ENCODE peak calls at places on chromosome 6, in ten cellular contexts. W is tibial artery, N is spleen, Z is hepatocyte, Q is suprapubic skin, I is MM.1S, P is fibroblast of lung, O is endodermal cell, X is body of pancreas, S is cardiac muscle cell. K is an unnamed sample.

GRCh38 chr6:139932671-139933070 is 558.2 kb upstream of the CITED2 start:
- DNase-seq in I (no peak), S (no peak), X (no peak), P (peak; percentile 60), Z (no peak), Q (no peak), N (no peak), O (no peak), W (no peak), K (no peak)

GRCh38 chr6:37426945-37427510 is 6.0 kb upstream of the CMTR1 start:
- DNase-seq in N (no peak), Z (peak; percentile 6), W (no peak), X (no peak), Q (no peak), O (no peak), S (no peak), I (no peak), P (no peak), K (no peak)

GRCh38 chr6:128532110-128532509 is 11.7 kb upstream of the PTPRK start:
- DNase-seq in X (no peak), O (no peak), Q (no peak), P (no peak), I (no peak), N (no peak), Z (no peak), W (no peak), S (no peak), K (no peak)

GRCh38 chr6:27332692-27333641 is 20.9 kb upstream of the POM121L2 start:
- DNase-seq in X (peak; percentile 17), S (peak; percentile 50), N (no peak), Z (peak; percentile 71), W (no peak), Q (no peak), P (peak; percentile 72), I (no peak), O (peak; percentile 87), K (no peak)

GRCh38 chr6:165769401-165769800 is 106.4 kb upstream of the PDE10A start:
- DNase-seq in O (no peak), S (no peak), N (no peak), I (no peak), W (no peak), P (no peak), Z (no peak), Q (no peak), X (no peak), K (no peak)

GRCh38 chr6:160767019-160767646 is 65.1 kb downstream of the PLG start:
- DNase-seq in P (peak; percentile 48), I (peak; percentile 65), Z (peak; percentile 90), X (peak; percentile 80), Q (peak; percentile 80), N (peak; percentile 80), O (peak; percentile 94), W (peak; percentile 71), S (peak; percentile 84), K (peak; percentile 76)

GRCh38 chr6:4698901-4699659 is 77.1 kb upstream of the CDYL start:
- DNase-seq in O (no peak), P (peak; percentile 59), N (no peak), Q (no peak), X (no peak), I (no peak), Z (no peak), S (no peak), W (no peak), K (no peak)

GRCh38 chr6:32664827-32665362 is 1.6 kb downstream of the HLA-DQB1 start:
- DNase-seq in W (no peak), S (peak; percentile 41), O (peak; percentile 71), Q (no peak), P (no peak), Z (no peak), N (no peak), X (no peak), I (no peak), K (no peak)

GRCh38 chr6:88165877-88166492 is at the start of gene CNR1:
- DNase-seq in N (peak; percentile 87), Z (peak; percentile 79), Q (no peak), O (peak; percentile 84), P (peak; percentile 39), S (peak; percentile 68), W (peak; percentile 88), I (peak; percentile 53), X (peak; percentile 23), K (no peak)

GRCh38 chr6:35302604-35303218 is 5.1 kb downstream of the DEF6 start:
- DNase-seq in W (peak; percentile 67), S (peak; percentile 46), P (peak; percentile 12), Z (peak; percentile 50), I (peak; percentile 94), Q (no peak), O (peak; percentile 89), X (peak; percentile 53), N (peak; percentile 94), K (no peak)

GRCh38 chr6:106860940-106861339 is 113.6 kb downstream of the CD24 start:
- DNase-seq in Q (no peak), I (no peak), Z (no peak), P (no peak), N (no peak), X (no peak), W (no peak), S (no peak), O (no peak), K (no peak)

GRCh38 chr6:33725891-33726673 is 14.6 kb upstream of the UQCC2 start:
- DNase-seq in N (no peak), P (no peak), X (no peak), S (no peak), Q (no peak), O (no peak), I (no peak), W (no peak), Z (no peak), K (no peak)
- H3K27ac ChIP-seq in N (no peak overlapping the region), P (no peak overlapping the region), X (no peak overlapping the region), S (no peak overlapping the region), Q (no peak overlapping the region), O (no peak overlapping the region), I (no peak overlapping the region), W (no peak overlapping the region), Z (no peak overlapping the region), K (no peak overlapping the region)

DNA sequence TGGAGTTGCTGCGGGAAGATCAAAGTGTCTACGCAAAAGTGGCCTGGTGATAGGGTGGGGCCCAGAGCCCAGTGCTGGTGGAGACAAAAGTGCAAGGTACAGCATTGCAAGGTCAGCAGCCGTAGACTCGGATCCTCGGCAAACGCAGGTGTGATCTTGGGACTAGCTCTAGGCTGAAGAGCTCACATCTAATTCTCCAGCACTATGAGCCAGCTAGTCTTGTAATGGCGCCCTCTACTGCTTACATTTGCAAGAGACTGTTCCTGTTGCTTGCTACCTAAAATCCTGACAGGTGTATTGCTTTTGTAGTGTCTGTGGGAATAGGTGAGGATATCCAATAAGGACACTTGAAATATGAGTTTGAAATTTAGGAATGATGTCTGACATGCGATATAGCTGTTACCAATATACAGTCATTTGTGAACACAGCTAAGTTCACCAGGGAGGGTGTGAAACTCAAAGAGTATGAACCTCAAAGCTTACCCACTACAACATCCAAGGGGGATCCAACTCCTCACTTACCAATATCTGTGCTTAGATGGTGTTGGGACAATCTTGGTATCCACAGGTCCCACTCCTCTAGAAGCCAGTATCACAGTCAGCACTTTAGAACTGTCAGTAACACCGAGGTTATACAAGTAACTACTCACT is 58.4 kb downstream of the PDE7B start:
- DNase-seq in N (no peak), Z (peak; percentile 73), X (peak; percentile 78), Q (no peak), W (no peak), O (peak; percentile 85), S (peak; percentile 69), P (peak; percentile 25), I (peak; percentile 91), K (no peak)
- TF ChIP-seq CTCF in N (peak; percentile 73), Z (peak; percentile 54), X (peak; percentile 52), Q (peak; percentile 39), W (no peak), O (peak; percentile 86), S (peak; percentile 53), P (peak; percentile 14), I (peak; percentile 85), K (no peak)

DNA sequence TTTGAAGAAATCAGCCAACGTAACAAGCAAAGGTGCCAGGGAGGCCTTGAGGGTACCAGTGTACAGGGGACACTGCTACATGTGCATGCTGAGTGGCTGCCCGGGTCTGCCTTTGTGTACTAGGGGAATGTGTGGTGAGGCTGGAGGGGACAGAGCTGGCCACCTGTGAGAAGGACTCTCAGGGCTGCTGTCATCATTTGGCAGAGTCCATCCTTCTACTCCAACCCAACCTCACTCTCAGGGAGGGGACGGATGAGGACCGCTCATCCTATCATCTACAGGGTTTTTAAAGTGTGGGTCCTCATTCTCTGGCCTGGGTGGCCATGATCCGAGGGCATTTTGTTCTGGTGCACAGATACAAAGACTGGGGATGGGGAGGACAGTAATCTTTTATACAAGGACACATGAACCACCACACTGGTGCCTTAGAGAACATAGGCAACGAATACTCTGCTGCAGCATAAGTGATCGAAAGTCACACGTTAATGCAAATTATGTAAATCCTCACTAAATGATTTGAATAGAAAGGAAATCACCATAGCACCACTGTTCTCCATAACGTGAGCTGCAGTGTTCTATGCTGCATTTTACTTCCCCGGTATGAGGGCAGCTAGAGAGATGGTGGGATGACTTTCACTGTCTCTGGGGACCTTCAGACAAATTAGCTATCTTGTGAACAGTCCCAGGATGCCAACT is 181.4 kb downstream of the GMPR start:
- DNase-seq in N (no peak), O (no peak), W (no peak), Q (no peak), Z (no peak), I (no peak), S (no peak), X (no peak), P (no peak), K (no peak)
- H3K27ac ChIP-seq in N (peak overlapping the region; percentile 90), O (no peak overlapping the region), W (no peak overlapping the region), Q (no peak overlapping the region), Z (peak overlapping the region; percentile 76), I (no peak overlapping the region), S (no peak overlapping the region), X (no peak overlapping the region), P (peak overlapping the region; percentile 53), K (peak overlapping the region; percentile 68)

DNA sequence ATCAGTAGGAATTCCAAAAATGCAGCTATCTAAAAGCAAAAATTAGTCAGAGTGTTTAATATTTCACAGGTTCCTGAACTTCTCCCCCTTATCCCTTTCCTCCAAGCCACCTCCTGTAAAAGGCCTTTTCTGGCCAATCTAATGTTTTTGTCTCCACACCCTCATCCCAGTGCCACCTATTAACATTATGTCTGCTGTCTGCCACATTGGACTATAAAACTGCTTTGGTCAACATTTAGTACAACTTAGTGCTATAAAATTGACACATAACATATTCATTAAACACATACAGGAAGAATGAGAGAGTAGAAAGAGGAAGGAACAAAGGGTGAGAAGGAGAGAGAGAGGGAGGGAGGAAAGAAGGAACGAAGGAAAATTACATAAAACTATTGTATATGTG is 47.7 kb downstream of the MMUT start:
- DNase-seq in I (no peak), O (no peak), S (no peak), P (peak; percentile 3), Z (no peak), W (no peak), X (no peak), Q (no peak), N (no peak), K (no peak)
- TF ChIP-seq CTCF in I (no peak), O (no peak), S (no peak), P (no peak), Z (no peak), W (no peak), X (no peak), Q (no peak), N (no peak), K (no peak)